ENCODE peak calls at places on chromosomes 1 and 21, in ten cellular contexts. T is AG10803; Q is HFF-Myc; V is hepatocyte; U is left ventricle myocardium inferior; X is left lung; N is CD4-positive, alpha-beta memory T cell; L is heart right ventricle; D is fibroblast of lung; Y is BE2C. I is an unnamed sample.

GRCh38 chr21:44485254-44485793 is 30.0 kb downstream of the LRRC3 start:
- DNase-seq in T (peak; percentile 44), Q (no peak), V (peak; percentile 75), U (no peak), X (peak; percentile 54), N (no peak), L (no peak), D (no peak), Y (no peak), I (no peak)

GRCh38 chr1:109977657-109978378 is 6.7 kb upstream of the AHCYL1 start:
- DNase-seq in T (no peak), Q (no peak), V (no peak), U (peak; percentile 75), X (no peak), N (no peak), L (peak; percentile 61), D (no peak), Y (no peak), I (no peak)

GRCh38 chr1:202965441-202965821 is 1.6 kb downstream of the CYB5R1 start:
- DNase-seq in T (no peak), Q (no peak), V (no peak), U (no peak), X (no peak), N (no peak), L (no peak), D (no peak), Y (no peak), I (peak; percentile 70)

GRCh38 chr1:25098717-25099116 is 133.6 kb downstream of the SYF2 start:
- DNase-seq in T (no peak), Q (no peak), V (no peak), U (no peak), X (no peak), N (no peak), L (no peak), D (peak; percentile 30), Y (no peak), I (no peak)

GRCh38 chr1:245802941-245803665 is 648.3 kb downstream of the KIF26B start:
- DNase-seq in T (peak; percentile 49), Q (no peak), V (no peak), U (no peak), X (no peak), N (no peak), L (no peak), D (peak; percentile 70), Y (no peak), I (no peak)

GRCh38 chr1:15501208-15502032 is 22.6 kb downstream of the CASP9 start:
- DNase-seq in T (peak; percentile 35), Q (no peak), V (peak; percentile 78), U (peak; percentile 52), X (peak; percentile 43), N (no peak), L (peak; percentile 57), D (peak; percentile 37), Y (peak; percentile 68), I (peak; percentile 12)

GRCh38 chr1:21552715-21553114 is 43.5 kb downstream of the ALPL start:
- DNase-seq in T (peak; percentile 98), Q (no peak), V (no peak), U (no peak), X (no peak), N (no peak), L (no peak), D (peak; percentile 98), Y (no peak), I (peak; percentile 63)

GRCh38 chr1:12097321-12097720 is 34.2 kb downstream of the TNFRSF8 start:
- DNase-seq in T (peak; percentile 40), Q (no peak), V (no peak), U (no peak), X (no peak), N (no peak), L (no peak), D (peak; percentile 51), Y (no peak), I (peak; percentile 25)

GRCh38 chr1:53214541-53214940 is 5.9 kb downstream of the CZIB start:
- DNase-seq in T (no peak), Q (no peak), V (no peak), U (no peak), X (no peak), N (no peak), L (no peak), D (no peak), Y (no peak), I (no peak)

GRCh38 chr1:154760469-154760933 is 109.6 kb downstream of the KCNN3 start:
- DNase-seq in T (no peak), Q (no peak), V (peak; percentile 80), U (peak; percentile 60), X (peak; percentile 65), N (peak; percentile 76), L (peak; percentile 77), D (no peak), Y (peak; percentile 83), I (peak; percentile 30)

GRCh38 chr1:23651069-23651808 is 40.4 kb upstream of the RPL11 start:
- DNase-seq in T (peak; percentile 34), Q (no peak), V (no peak), U (peak; percentile 77), X (no peak), N (no peak), L (peak; percentile 54), D (no peak), Y (peak; percentile 60), I (peak; percentile 77)

GRCh38 chr1:18608534-18608933 is 22.1 kb upstream of the PAX7 start:
- DNase-seq in T (no peak), Q (no peak), V (no peak), U (no peak), X (no peak), N (no peak), L (no peak), D (no peak), Y (no peak), I (no peak)

GRCh38 chr1:85583355-85584263 is 3.0 kb downstream of the CCN1 start:
- DNase-seq in T (no peak), Q (no peak), V (no peak), U (no peak), X (no peak), N (no peak), L (no peak), D (peak; percentile 34), Y (no peak), I (no peak)

GRCh38 chr1:158067651-158068050 is 74.2 kb downstream of the KIRREL1 start:
- DNase-seq in T (peak; percentile 77), Q (no peak), V (no peak), U (no peak), X (no peak), N (no peak), L (no peak), D (peak; percentile 80), Y (no peak), I (no peak)

GRCh38 chr1:167297222-167298214 is 76.8 kb downstream of the POU2F1 start:
- DNase-seq in T (peak; percentile 37), Q (no peak), V (peak; percentile 50), U (no peak), X (no peak), N (no peak), L (no peak), D (no peak), Y (peak; percentile 24), I (no peak)

GRCh38 chr1:210332233-210332632 is 3.5 kb downstream of the HHAT start:
- DNase-seq in T (no peak), Q (no peak), V (no peak), U (no peak), X (no peak), N (peak; percentile 70), L (no peak), D (no peak), Y (no peak), I (no peak)

GRCh38 chr1:42737257-42737656 is 2.8 kb downstream of the CLDN19 start:
- DNase-seq in T (no peak), Q (no peak), V (no peak), U (no peak), X (peak; percentile 51), N (no peak), L (no peak), D (no peak), Y (no peak), I (peak; percentile 34)

GRCh38 chr1:192516776-192517297 is 58.7 kb upstream of the RGS1 start:
- DNase-seq in T (peak; percentile 36), Q (no peak), V (no peak), U (no peak), X (no peak), N (peak; percentile 86), L (no peak), D (peak; percentile 68), Y (no peak), I (no peak)

DNA sequence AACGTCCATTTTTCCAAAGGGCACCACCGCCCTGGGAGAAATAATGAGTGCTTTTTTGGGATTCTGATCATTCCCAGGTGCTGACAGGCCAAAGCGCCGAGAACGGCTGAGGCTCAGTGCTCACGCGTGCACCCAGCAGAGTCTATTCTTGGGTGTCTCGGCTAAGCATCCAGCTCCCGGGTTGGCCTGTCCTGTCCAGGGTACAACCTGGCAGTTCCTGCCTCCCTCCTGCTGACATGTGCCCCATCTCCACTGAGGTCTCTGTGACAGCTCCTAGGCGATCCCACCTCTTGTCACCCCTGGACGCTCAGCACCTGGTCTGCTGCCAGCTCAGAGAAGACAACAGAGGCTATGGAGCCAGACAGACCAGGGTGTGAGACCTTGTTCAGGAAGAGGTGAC is 684.5 kb downstream of the PTPRU start:
- DNase-seq in T (no peak), Q (no peak), V (no peak), U (no peak), X (no peak), N (no peak), L (no peak), D (no peak), Y (no peak), I (no peak)
- H3K4me3 ChIP-seq in T (no peak overlapping the region), Q (no peak overlapping the region), V (no peak overlapping the region), U (no peak overlapping the region), X (no peak overlapping the region), N (no peak overlapping the region), L (no peak overlapping the region), D (no peak overlapping the region), Y (no peak overlapping the region), I (no peak overlapping the region)

GRCh38 chr1:1347026-1347595 is 2.1 kb downstream of the DVL1 start:
- DNase-seq in T (no peak), Q (no peak), V (no peak), U (no peak), X (no peak), N (no peak), L (no peak), D (no peak), Y (no peak), I (no peak)
- H3K4me3 ChIP-seq in T (peak overlapping the region; percentile 75), Q (peak overlapping the region; percentile 83), V (no peak overlapping the region), U (peak overlapping the region; percentile 84), X (peak overlapping the region; percentile 55), N (no peak overlapping the region), L (peak overlapping the region; percentile 74), D (peak overlapping the region; percentile 74), Y (peak overlapping the region; percentile 86), I (peak overlapping the region; percentile 93)

GRCh38 chr1:171793656-171794055 is 12.2 kb downstream of the METTL13 start:
- DNase-seq in T (no peak), Q (no peak), V (no peak), U (no peak), X (no peak), N (no peak), L (no peak), D (no peak), Y (no peak), I (no peak)
- H3K4me3 ChIP-seq in T (no peak overlapping the region), Q (no peak overlapping the region), V (no peak overlapping the region), U (no peak overlapping the region), X (no peak overlapping the region), N (no peak overlapping the region), L (no peak overlapping the region), D (no peak overlapping the region), Y (no peak overlapping the region), I (no peak overlapping the region)

DNA sequence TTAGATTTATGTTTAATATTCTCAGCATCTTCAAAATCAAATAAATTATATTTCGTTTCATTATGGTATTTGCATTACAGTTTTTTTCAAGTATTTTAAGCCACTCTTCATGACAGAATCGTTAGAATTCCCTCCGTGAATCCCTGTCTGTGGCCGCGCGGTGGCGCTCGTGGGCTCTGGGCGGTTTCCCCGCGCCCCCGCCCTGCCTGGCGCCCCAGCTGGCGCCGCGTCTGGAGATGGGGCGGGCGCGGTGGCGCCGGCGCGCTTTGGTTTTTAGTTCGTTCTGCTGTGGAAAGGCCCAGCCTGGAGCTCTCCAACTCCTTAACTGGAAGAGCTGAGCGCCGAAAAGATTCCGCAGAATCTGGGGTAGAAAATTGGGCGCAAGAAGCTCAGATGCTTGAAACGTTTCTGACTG is 25.7 kb downstream of the PRMT2 start:
- DNase-seq in T (peak; percentile 85), Q (peak; percentile 41), V (peak; percentile 69), U (peak; percentile 60), X (peak; percentile 62), N (peak; percentile 55), L (peak; percentile 65), D (peak; percentile 80), Y (peak; percentile 70), I (peak; percentile 43)
- H3K4me3 ChIP-seq in T (peak overlapping the region; percentile 33), Q (peak overlapping the region; percentile 42), V (no peak overlapping the region), U (peak overlapping the region; percentile 58), X (no peak overlapping the region), N (no peak overlapping the region), L (peak overlapping the region; percentile 25), D (no peak overlapping the region), Y (peak overlapping the region; percentile 53), I (no peak overlapping the region)